ENCODE peak calls at places on chromosomes 12 and 14, in seven cellular contexts. D is testis; Q is CD8-positive, alpha-beta T cell; G is psoas muscle; P is IMR-90; R is neuronal stem cell; S is lower lobe of right lung. N is an unnamed sample.

GRCh38 chr12:40224439-40225291 is at the start of gene LRRK2:
- DNase-seq in D (peak; percentile 76), Q (peak; percentile 71), G (peak; percentile 84), P (peak; percentile 28), R (peak; percentile 33), S (peak; percentile 95), N (peak; percentile 60)

GRCh38 chr14:71592361-71592760 is 339.9 kb upstream of the RGS6 start:
- DNase-seq in D (no peak), Q (no peak), G (no peak), P (no peak), R (no peak), S (no peak), N (no peak)

GRCh38 chr12:120206228-120206627 is 5.3 kb upstream of the RPLP0 start:
- DNase-seq in D (no peak), Q (no peak), G (no peak), P (no peak), R (no peak), S (no peak), N (no peak)

GRCh38 chr12:114339626-114340025 is 66.3 kb downstream of the TBX5 start:
- DNase-seq in D (no peak), Q (no peak), G (no peak), P (peak; percentile 90), R (no peak), S (no peak), N (no peak)

GRCh38 chr12:122067966-122068365 is 10.6 kb upstream of the MLXIP start:
- DNase-seq in D (peak; percentile 81), Q (peak; percentile 73), G (no peak), P (peak; percentile 89), R (no peak), S (no peak), N (no peak)

GRCh38 chr12:16016748-16017147 is 105.6 kb downstream of the DERA start:
- DNase-seq in D (no peak), Q (no peak), G (no peak), P (no peak), R (no peak), S (no peak), N (no peak)

GRCh38 chr12:63276537-63277365 is 125.8 kb upstream of the AVPR1A start:
- DNase-seq in D (peak; percentile 71), Q (no peak), G (no peak), P (peak; percentile 4), R (peak; percentile 40), S (no peak), N (peak; percentile 17)

GRCh38 chr14:90677484-90678045 is 138.7 kb downstream of the TTC7B start:
- DNase-seq in D (no peak), Q (no peak), G (no peak), P (peak; percentile 79), R (no peak), S (no peak), N (no peak)

GRCh38 chr12:95412826-95413311 is 61.1 kb upstream of the METAP2 start:
- DNase-seq in D (no peak), Q (no peak), G (no peak), P (peak; percentile 98), R (no peak), S (no peak), N (no peak)

GRCh38 chr12:68803948-68804653 is 3.9 kb upstream of the MDM2 start:
- DNase-seq in D (no peak), Q (no peak), G (no peak), P (no peak), R (no peak), S (no peak), N (no peak)

GRCh38 chr14:50766338-50766886 is 64.5 kb downstream of the NIN start:
- DNase-seq in D (no peak), Q (no peak), G (no peak), P (no peak), R (no peak), S (no peak), N (no peak)

GRCh38 chr14:50762001-50762930 is 68.7 kb downstream of the NIN start:
- DNase-seq in D (no peak), Q (no peak), G (no peak), P (peak; percentile 94), R (no peak), S (no peak), N (no peak)

GRCh38 chr14:50763386-50764007 is 67.5 kb downstream of the NIN start:
- DNase-seq in D (no peak), Q (no peak), G (no peak), P (peak; percentile 74), R (no peak), S (no peak), N (no peak)

GRCh38 chr14:50759800-50760543 is 71.0 kb downstream of the NIN start:
- DNase-seq in D (no peak), Q (no peak), G (no peak), P (no peak), R (no peak), S (no peak), N (no peak)

GRCh38 chr14:50762931-50763300 is 68.0 kb downstream of the NIN start:
- DNase-seq in D (no peak), Q (no peak), G (no peak), P (no peak), R (no peak), S (no peak), N (no peak)
- H3K36me3 ChIP-seq in D (no peaks in the 10 kb centered on the region), Q (peaks cover 75% of the 10 kb centered on the region), G (peaks cover 16% of the 10 kb centered on the region), P (peaks cover 37% of the 10 kb centered on the region), R (peaks cover 94% of the 10 kb centered on the region), S (peaks cover 89% of the 10 kb centered on the region), N (peaks cover 2% of the 10 kb centered on the region)

DNA sequence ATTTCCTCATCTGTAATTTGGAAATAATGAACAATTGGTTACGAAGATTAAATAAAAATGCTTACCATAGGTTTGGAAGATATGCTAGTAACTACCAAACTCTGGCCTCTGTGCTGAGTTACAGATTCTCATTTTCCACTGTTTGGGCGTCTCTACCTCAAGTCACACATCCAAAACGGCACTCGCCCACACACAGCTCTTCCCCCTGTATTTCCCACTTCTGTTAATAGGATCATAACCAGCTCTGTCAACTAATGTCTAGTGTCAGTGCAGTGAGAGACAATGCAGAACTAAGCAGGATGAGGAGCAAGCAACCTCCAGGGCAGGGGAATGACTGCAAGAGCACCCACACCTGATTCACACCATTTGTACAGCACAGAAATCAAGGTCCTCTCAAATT is 10.9 kb upstream of the SYCP3 start:
- DNase-seq in D (no peak), Q (no peak), G (no peak), P (no peak), R (no peak), S (no peak), N (no peak)
- H3K36me3 ChIP-seq in D (no peaks in the 10 kb centered on the region), Q (peaks cover 19% of the 10 kb centered on the region), G (peaks cover 9% of the 10 kb centered on the region), P (peaks cover 21% of the 10 kb centered on the region), R (peaks cover 18% of the 10 kb centered on the region), S (peaks cover 96% of the 10 kb centered on the region), N (peaks cover 5% of the 10 kb centered on the region)

DNA sequence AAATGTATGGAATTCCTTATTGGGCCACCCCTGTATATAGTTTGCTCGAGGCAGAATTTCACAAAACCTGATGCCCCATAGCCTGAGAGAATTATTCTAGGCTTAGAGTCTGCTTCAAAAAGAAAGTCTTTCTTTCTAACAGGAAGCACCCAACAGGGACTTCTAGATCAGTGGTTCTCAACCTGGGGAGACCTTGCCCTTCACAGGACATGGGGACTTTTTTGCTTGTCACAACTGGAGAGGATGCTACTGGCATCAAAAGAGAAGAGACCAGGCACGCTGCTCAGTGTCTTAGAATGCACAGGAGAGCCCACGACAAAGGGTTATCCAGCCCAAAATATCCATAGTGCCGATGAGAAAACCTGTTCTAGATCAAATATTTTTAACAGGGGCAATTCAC is 18.9 kb downstream of the WSB2 start:
- DNase-seq in D (no peak), Q (no peak), G (no peak), P (no peak), R (no peak), S (no peak), N (no peak)
- H3K36me3 ChIP-seq in D (no peaks in the 10 kb centered on the region), Q (peaks cover 28% of the 10 kb centered on the region), G (peaks cover 3% of the 10 kb centered on the region), P (peaks cover 52% of the 10 kb centered on the region), R (peaks cover 92% of the 10 kb centered on the region), S (peaks cover 96% of the 10 kb centered on the region), N (peaks cover 22% of the 10 kb centered on the region)

GRCh38 chr14:105465209-105466031 is 9.2 kb upstream of the CRIP2 start:
- DNase-seq in D (no peak), Q (no peak), G (no peak), P (no peak), R (no peak), S (no peak), N (peak; percentile 84)

GRCh38 chr14:105467942-105468471 is 6.6 kb upstream of the CRIP2 start:
- DNase-seq in D (no peak), Q (no peak), G (no peak), P (no peak), R (no peak), S (no peak), N (no peak)

GRCh38 chr14:105468621-105469241 is 5.9 kb upstream of the CRIP2 start:
- DNase-seq in D (no peak), Q (no peak), G (peak; percentile 55), P (no peak), R (no peak), S (no peak), N (no peak)

GRCh38 chr14:105466491-105467248 is 8.0 kb upstream of the CRIP2 start:
- DNase-seq in D (no peak), Q (no peak), G (no peak), P (no peak), R (no peak), S (no peak), N (no peak)

DNA sequence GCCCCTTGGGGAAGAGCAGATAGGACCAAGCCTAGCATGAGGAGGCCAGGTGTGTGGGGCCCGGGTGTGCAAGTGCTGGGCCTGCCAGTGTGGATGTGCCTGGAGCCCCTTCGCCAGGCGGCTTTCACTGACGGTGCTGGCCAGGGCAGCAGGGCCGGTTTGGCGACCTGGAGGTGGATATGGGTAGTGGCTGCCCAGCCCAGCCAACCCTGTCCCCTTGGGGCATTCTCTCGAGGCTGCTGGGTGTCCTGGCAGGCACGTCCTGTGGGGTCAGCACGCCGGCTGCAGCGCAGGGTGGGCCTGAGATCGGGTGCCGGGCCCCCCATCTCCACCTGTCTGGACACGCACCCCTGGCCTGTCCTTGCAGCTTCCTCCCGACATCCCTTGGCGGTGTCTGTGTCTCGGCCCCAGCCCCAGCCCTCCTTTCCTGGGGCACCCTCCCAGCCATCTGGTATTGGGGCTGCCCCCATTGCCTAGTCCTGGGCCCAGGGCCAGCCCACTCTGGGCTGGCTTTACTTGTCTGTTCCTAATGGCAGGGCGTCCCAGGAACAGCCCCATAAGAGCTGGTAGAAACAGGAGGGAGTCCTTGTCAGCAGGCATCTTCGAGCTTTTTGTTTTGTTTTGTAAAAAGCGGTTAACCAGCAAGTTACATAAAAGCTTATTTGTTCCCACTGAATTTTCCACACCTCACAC is 7.2 kb upstream of the CRIP2 start:
- DNase-seq in D (no peak), Q (no peak), G (no peak), P (no peak), R (no peak), S (no peak), N (no peak)
- H3K36me3 ChIP-seq in D (no peaks in the 10 kb centered on the region), Q (no peaks in the 10 kb centered on the region), G (peaks cover 8% of the 10 kb centered on the region), P (peaks cover 56% of the 10 kb centered on the region), R (peaks cover 79% of the 10 kb centered on the region), S (peaks cover 68% of the 10 kb centered on the region), N (peaks cover 6% of the 10 kb centered on the region)

N was measured in H7.